ENCODE peak calls at places on chromosomes 6 and 20, in four cellular contexts. D is A549, I is HepG2, R is K562. P is an unnamed sample.

GRCh38 chr6:158660331-158660730 is 10.5 kb downstream of the SYTL3 start:
- DNase-seq in D (peak), I (no peak), R (peak), P (peak)

GRCh38 chr20:49132995-49133451 is 55.1 kb downstream of the STAU1 start:
- DNase-seq in D (peak), I (peak), R (peak), P (no peak)

GRCh38 chr20:62239278-62239879 is 1.1 kb downstream of the OSBPL2 start:
- DNase-seq in D (no peak), I (no peak), R (no peak), P (no peak)

GRCh38 chr6:25756382-25757354 is 2.1 kb downstream of the SLC17A4 start:
- DNase-seq in D (no peak), I (no peak), R (no peak), P (no peak)

GRCh38 chr20:18743665-18744440 is 69.7 kb upstream of the SCP2D1 start:
- DNase-seq in D (no peak), I (no peak), R (no peak), P (no peak)

GRCh38 chr6:169189686-169190085 is 64.0 kb downstream of the THBS2 start:
- DNase-seq in D (no peak), I (no peak), R (no peak), P (no peak)

GRCh38 chr20:62970307-62971210 is 18.1 kb downstream of the SLC17A9 start:
- DNase-seq in D (no peak), I (no peak), R (no peak), P (no peak)

GRCh38 chr20:56348746-56349145 is 10.0 kb upstream of the FAM210B start:
- DNase-seq in D (no peak), I (no peak), R (no peak), P (no peak)

GRCh38 chr20:57388953-57389694 is 2.1 kb upstream of the RBM38 start:
- DNase-seq in D (no peak), I (peak), R (peak), P (peak)

GRCh38 chr6:24838994-24839393 is 40.3 kb upstream of the ARMH2 start:
- DNase-seq in D (no peak), I (no peak), R (no peak), P (no peak)

GRCh38 chr6:153780011-153780410 is 259.0 kb upstream of the OPRM1 start:
- DNase-seq in D (no peak), I (no peak), R (no peak), P (no peak)

GRCh38 chr20:16671753-16672152 is 58.1 kb upstream of the SNRPB2 start:
- DNase-seq in D (no peak), I (no peak), R (no peak), P (no peak)

GRCh38 chr6:28589234-28589951 is 63.7 kb downstream of the GPX5 start:
- DNase-seq in D (peak), I (peak), R (no peak), P (peak)

GRCh38 chr6:40274058-40274457 is 313.1 kb downstream of the LRFN2 start:
- DNase-seq in D (no peak), I (no peak), R (no peak), P (no peak)

GRCh38 chr20:62728028-62728780 is 19.6 kb downstream of the NTSR1 start:
- DNase-seq in D (no peak), I (no peak), R (no peak), P (no peak)

GRCh38 chr6:166757226-166758135 is 130.4 kb upstream of the RPS6KA2 start:
- DNase-seq in D (no peak), I (no peak), R (no peak), P (no peak)

GRCh38 chr6:75431379-75431778 is 62.2 kb downstream of the FILIP1 start:
- DNase-seq in D (peak), I (no peak), R (peak), P (no peak)

GRCh38 chr20:815914-816606 is 17.5 kb upstream of the FAM110A start:
- DNase-seq in D (peak), I (peak), R (peak), P (peak)

GRCh38 chr20:37816726-37817125 is 86.2 kb upstream of the VSTM2L start:
- DNase-seq in D (no peak), I (no peak), R (no peak), P (no peak)

GRCh38 chr6:84606860-84607259 is 157.5 kb downstream of the TBX18 start:
- DNase-seq in D (no peak), I (no peak), R (no peak), P (no peak)

GRCh38 chr20:34201531-34201930 is 39.7 kb upstream of the ASIP start:
- DNase-seq in D (no peak), I (no peak), R (no peak), P (no peak)

GRCh38 chr6:44237021-44237812 is 9.7 kb upstream of the HSP90AB1 start:
- DNase-seq in D (peak), I (peak), R (peak), P (peak)

GRCh38 chr20:51484141-51484815 is 58.2 kb downstream of the NFATC2 start:
- DNase-seq in D (no peak), I (no peak), R (no peak), P (no peak)

GRCh38 chr6:139187489-139187888 is 52.6 kb downstream of the HECA start:
- DNase-seq in D (no peak), I (no peak), R (no peak), P (no peak)

GRCh38 chr6:27752038-27752885 is 159.9 kb downstream of the OR2B2 start:
- DNase-seq in D (peak), I (peak), R (peak), P (peak)

GRCh38 chr6:31948753-31949413 is 3.0 kb downstream of the CFB start:
- DNase-seq in D (no peak), I (no peak), R (peak), P (no peak)

GRCh38 chr6:17276766-17277165 is 4.4 kb upstream of the RBM24 start:
- DNase-seq in D (no peak), I (no peak), R (no peak), P (no peak)

GRCh38 chr6:105536961-105537360 is 134.1 kb upstream of the PREP start:
- DNase-seq in D (no peak), I (no peak), R (no peak), P (no peak)

GRCh38 chr6:17501442-17501841 is 98.7 kb upstream of the FAM8A1 start:
- DNase-seq in D (no peak), I (no peak), R (no peak), P (no peak)

GRCh38 chr20:59004493-59004762 is 2.6 kb downstream of the CTSZ start:
- DNase-seq in D (no peak), I (no peak), R (no peak), P (no peak)

GRCh38 chr6:159110013-159110412 is 59.2 kb upstream of the FNDC1 start:
- DNase-seq in D (peak), I (peak), R (peak), P (peak)

GRCh38 chr6:42227173-42227850 is 9.7 kb upstream of the MRPS10 start:
- DNase-seq in D (no peak), I (no peak), R (no peak), P (no peak)
- TF ChIP-seq NR3C1 in D (no peak), I (no peak), R (no peak), P (no peak)

GRCh38 chr6:161001421-161001820 is 9.9 kb downstream of the MAP3K4 start:
- DNase-seq in D (no peak), I (peak), R (no peak), P (no peak)
- TF ChIP-seq NR3C1 in D (no peak), I (no peak), R (no peak), P (no peak)

DNA sequence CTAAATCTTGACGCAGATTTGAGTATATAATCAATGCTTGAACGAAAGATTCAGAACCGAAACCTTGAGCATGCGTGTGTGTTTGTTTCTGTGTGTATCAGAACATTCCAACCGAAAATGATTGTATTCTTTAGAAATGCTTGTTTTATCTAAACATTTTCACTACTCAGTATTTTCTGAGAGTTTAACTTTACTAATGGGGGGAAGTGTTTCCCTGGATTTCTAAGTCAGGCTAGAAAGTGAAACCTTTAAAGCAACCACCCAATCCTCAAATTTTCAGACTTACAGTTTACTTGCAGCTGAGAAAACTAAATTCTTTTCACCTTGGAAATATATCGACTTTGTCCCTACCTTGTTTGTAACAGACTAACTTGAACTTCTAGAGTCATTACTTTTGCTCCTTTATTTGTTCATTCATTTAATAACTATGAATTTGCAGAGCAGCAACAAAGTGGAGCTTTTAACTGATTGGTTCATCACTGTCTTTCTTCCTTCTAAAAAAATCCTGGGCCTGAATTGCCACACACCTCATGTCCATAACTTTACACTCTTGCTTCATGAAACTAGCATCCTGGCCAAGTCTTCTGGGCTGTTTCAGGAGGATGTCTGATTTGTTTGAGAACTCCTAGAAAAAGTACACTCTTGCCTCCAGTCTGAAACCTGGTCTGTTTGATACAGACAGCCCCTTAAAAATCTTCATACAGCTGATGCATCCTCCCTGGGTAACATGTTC is 77.8 kb upstream of the XRN2 start:
- DNase-seq in D (no peak), I (no peak), R (no peak), P (no peak)
- TF ChIP-seq NR3C1 in D (no peak), I (no peak), R (no peak), P (no peak)

DNA sequence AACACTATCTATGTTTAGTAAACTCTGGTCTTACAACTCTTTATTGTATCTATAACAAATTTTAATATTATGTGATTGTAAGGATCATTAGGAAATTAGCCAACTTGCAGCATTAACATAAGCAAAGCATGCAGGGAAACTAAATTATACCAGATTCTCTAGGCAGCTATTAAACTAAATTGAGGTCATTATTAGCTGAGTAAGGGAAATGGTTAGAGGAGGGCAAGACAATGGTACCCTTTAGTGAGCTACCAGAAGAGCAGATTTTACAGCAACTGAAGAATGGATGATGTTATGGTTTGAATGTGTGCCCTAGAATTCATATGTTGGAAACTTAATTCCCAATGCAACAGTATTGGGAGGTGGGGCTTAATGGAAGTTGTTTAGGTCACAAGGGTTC is 79.1 kb downstream of the SMPDL3A start:
- DNase-seq in D (no peak), I (no peak), R (no peak), P (no peak)
- TF ChIP-seq NR3C1 in D (no peak), I (no peak), R (no peak), P (no peak)

DNA sequence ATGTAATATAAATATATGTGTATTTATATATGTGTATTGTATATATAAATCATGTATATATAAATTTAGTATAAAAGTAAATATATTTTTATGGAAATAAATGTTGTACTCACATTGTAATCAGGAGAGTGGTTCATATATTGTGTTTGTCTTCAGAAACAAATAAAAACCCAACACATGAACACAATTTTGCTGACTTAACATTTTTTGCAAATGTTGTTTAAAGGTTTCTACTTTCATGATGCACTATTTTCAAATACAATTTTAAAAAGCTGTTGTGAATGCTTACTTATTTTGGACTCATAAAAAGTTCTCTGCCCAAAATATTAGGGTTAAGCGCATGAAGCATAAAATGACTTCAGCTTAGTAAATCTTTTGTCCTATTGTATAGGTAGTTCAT is 24.0 kb upstream of the PHF3 start:
- DNase-seq in D (no peak), I (no peak), R (no peak), P (no peak)
- TF ChIP-seq NR3C1 in D (no peak), I (no peak), R (no peak), P (no peak)

DNA sequence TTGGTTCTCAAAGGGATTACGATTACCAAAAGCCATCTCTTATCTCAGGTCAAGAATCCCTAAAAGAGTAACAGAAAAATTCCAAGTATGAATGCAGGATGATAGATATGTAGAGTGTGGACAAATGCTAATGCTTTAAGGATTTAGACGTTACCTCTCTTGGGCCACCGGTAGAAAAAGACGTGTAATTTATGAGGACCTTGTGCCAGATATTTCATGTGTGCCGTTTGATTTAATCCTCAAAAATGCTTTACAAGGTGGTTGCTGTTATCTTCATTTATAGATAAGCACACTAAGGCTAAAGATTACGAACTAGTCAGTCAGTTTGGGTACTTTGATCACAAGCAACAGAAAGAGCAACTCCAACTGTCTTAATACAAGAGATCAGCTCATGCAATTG is 370.8 kb upstream of the JAG1 start:
- DNase-seq in D (no peak), I (no peak), R (no peak), P (no peak)
- TF ChIP-seq NR3C1 in D (no peak), I (no peak), R (no peak), P (no peak)

DNA sequence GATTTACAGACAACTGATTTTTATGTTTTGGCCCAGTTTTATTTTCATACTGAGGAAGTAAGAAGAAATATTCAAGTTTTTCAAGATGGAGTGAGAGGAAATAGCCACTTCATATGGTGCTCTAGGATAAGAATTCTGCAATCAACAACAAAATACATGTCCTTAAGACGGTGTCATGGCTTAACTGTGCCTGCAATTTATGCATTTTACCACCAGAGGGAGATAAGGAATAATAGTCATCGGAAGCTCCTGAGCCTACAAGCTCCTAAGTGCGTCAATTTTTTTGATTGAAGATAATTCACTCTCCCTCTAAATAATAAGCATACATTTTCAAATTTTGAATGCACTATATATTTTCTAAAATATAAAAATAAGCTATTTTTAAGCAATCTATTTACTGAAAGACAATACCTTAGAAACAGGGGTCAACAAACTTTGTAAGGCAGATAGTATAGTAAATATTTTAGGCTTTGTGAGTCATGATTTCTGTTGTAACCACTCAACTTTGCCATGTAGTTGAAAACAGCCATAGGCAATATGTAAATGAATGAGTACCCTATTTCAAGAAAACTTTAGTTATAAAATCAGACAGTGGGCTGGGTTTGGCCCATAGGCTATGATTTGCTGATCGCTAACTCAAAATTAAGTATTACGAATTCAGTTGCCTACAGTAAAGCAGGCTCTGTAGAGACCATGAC is 230.9 kb upstream of the DTNBP1 start:
- DNase-seq in D (peak), I (peak), R (peak), P (no peak)
- TF ChIP-seq NR3C1 in D (no peak), I (no peak), R (no peak), P (no peak)

DNA sequence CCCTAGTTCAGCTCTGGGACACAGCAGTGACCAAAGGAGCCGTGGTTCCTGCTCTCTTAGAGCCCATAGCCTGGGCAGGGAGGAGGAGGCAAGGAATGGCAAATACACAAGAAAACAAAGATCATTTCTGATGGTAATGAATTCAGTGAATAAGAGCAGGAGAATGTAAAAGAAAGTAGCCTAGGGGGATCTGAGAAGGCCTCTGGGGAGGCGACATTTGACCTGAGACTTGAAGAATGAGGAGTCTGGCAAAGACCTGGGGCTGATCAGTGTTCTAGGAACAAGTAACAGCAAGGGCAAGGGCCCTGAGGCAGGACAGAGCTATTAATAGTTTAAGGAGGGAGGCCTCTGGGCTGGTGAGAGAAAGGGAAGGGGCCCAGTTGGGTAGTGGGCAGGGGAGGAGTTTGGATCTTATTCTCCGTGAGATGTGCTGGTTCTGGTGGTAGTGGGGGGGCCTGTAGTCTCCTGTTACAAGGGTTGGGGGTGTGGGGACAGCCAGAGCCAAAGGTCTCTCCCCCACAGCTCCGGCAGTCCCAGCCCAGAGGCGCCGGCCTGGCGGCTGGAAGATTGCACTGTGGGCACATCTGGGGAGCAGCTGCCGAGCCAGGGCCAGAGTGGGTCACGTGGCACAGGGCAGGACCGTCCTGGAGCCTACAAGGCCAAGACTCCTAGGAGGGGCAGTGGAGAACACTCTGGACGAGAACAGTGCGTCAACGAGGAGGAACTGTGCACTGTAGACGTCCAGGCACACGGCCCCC is 9.3 kb upstream of the ID1 start:
- DNase-seq in D (peak), I (peak), R (no peak), P (peak)
- TF ChIP-seq NR3C1 in D (no peak), I (peak), R (no peak), P (no peak)

GRCh38 chr6:130453230-130453629 is 87.4 kb downstream of the TMEM200A start:
- DNase-seq in D (peak), I (no peak), R (no peak), P (no peak)
- TF ChIP-seq NR3C1 in D (no peak), I (no peak), R (no peak), P (no peak)

P was measured in WTC11.